ENCODE peak calls at places on chromosomes 16 and 17, in five cellular contexts. A is neuronal stem cell, X is SK-N-SH, T is foreskin fibroblast, E is fibroblast of pulmonary artery. W is an unnamed sample.

GRCh38 chr16:90077757-90078593 is 844 bp upstream of the PRDM7 start:
- DNase-seq in A (no peak), X (peak; percentile 14), T (no peak), E (peak; percentile 46), W (peak; percentile 59)

GRCh38 chr16:75288596-75289120 is 37.2 kb upstream of the BCAR1 start:
- DNase-seq in A (no peak), X (no peak), T (no peak), E (no peak), W (peak; percentile 21)

GRCh38 chr17:48997103-48997826 is at the start of gene IGF2BP1:
- DNase-seq in A (peak; percentile 91), X (peak; percentile 61), T (peak; percentile 61), E (peak; percentile 73), W (peak; percentile 21)

GRCh38 chr16:19479302-19479721 is 42.6 kb downstream of the GDE1 start:
- DNase-seq in A (no peak), X (no peak), T (no peak), E (no peak), W (no peak)

GRCh38 chr16:84738255-84739038 is 38.6 kb downstream of the USP10 start:
- DNase-seq in A (peak; percentile 72), X (peak; percentile 74), T (no peak), E (peak; percentile 84), W (peak; percentile 69)

GRCh38 chr17:16377804-16378400 is 3.0 kb upstream of the UBB start:
- DNase-seq in A (no peak), X (no peak), T (peak; percentile 74), E (peak; percentile 78), W (no peak)

GRCh38 chr17:4604111-4604644 is 19.8 kb downstream of the SMTNL2 start:
- DNase-seq in A (no peak), X (peak; percentile 91), T (peak; percentile 51), E (peak; percentile 55), W (no peak)

GRCh38 chr17:18380471-18381157 is 3.0 kb downstream of the EVPLL start:
- DNase-seq in A (no peak), X (no peak), T (no peak), E (no peak), W (no peak)

GRCh38 chr16:74557275-74557674 is 49.6 kb downstream of the GLG1 start:
- DNase-seq in A (no peak), X (no peak), T (no peak), E (no peak), W (no peak)

GRCh38 chr17:83055911-83056582 is 23.4 kb upstream of the METRNL start:
- DNase-seq in A (no peak), X (no peak), T (peak; percentile 81), E (peak; percentile 56), W (no peak)

GRCh38 chr16:8323153-8323552 is 267.2 kb downstream of the TMEM114 start:
- DNase-seq in A (no peak), X (no peak), T (no peak), E (no peak), W (no peak)

GRCh38 chr17:38925263-38925995 is at the start of gene LASP1NB:
- DNase-seq in A (no peak), X (peak; percentile 93), T (peak; percentile 20), E (peak; percentile 57), W (peak; percentile 68)

GRCh38 chr16:86492961-86493639 is 17.2 kb upstream of the FOXF1 start:
- DNase-seq in A (no peak), X (no peak), T (no peak), E (no peak), W (no peak)

GRCh38 chr17:37410357-37410756 is 3.7 kb downstream of the TADA2A start:
- DNase-seq in A (no peak), X (no peak), T (no peak), E (no peak), W (no peak)

GRCh38 chr17:76485569-76485968 is 15.7 kb downstream of the RHBDF2 start:
- DNase-seq in A (no peak), X (no peak), T (no peak), E (no peak), W (no peak)

GRCh38 chr17:79707931-79708891 is 22.5 kb upstream of the ENPP7 start:
- DNase-seq in A (peak; percentile 65), X (peak; percentile 89), T (peak; percentile 20), E (peak; percentile 55), W (peak; percentile 60)

GRCh38 chr17:79704691-79705090 is 26.1 kb upstream of the ENPP7 start:
- DNase-seq in A (no peak), X (no peak), T (no peak), E (no peak), W (no peak)

GRCh38 chr17:79707441-79707850 is 23.3 kb upstream of the ENPP7 start:
- DNase-seq in A (no peak), X (peak; percentile 48), T (no peak), E (no peak), W (no peak)

GRCh38 chr17:79705674-79706073 is 25.1 kb upstream of the ENPP7 start:
- DNase-seq in A (no peak), X (no peak), T (no peak), E (no peak), W (no peak)

GRCh38 chr17:79706931-79707382 is 23.8 kb upstream of the ENPP7 start:
- DNase-seq in A (no peak), X (no peak), T (peak; percentile 14), E (peak; percentile 10), W (no peak)
- H3K4me3 ChIP-seq in A (no peak overlapping the region), X (no peak overlapping the region), T (no peak overlapping the region), E (no peak overlapping the region), W (no peak overlapping the region)

DNA sequence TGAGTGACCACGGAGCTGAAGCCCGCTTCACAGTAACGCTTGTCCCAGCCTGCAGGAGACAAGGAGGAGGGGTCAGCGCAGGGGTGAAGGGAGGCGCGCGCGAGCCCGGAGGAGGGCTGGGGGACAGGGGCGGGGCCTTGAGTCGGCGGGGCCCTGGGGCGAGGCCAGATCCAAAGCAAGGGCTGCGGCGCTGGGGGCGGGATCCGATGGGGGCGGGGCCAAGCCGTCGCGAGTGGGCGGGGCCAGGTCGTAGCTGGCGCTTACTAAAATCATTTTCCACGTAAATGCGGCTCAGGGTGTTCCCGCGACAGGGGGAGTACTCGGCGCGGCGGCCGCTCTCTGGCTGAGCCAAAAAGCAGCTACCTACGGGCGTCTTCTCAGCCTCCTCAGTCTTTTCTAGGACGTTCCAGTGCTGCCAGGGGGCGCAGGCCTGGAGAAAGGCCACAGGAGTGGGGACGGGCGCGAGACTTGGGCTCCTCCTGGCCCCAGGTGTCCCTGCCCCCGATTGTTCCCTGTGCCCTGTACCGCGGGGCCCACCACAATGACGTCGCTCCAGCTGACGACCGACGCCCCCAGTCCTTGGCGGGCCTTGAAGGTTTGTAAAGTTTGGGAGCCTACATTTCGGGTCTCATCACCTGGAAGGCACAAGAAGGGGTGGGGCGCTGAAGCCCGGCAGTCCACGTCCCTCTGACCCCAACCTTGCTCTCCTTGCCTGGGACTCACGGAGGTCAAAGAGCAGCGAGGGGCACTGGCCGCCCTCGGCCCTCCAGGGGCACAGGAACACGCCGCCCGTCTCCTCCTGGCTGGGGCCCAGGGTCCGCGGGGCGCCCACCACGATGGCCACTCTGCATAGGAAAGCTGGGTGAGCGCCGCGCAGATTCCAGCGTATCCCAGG is 3.9 kb downstream of the ITGA2B start:
- DNase-seq in A (peak; percentile 80), X (peak; percentile 97), T (peak; percentile 49), E (peak; percentile 72), W (peak; percentile 72)
- H3K4me3 ChIP-seq in A (peak overlapping the region; percentile 54), X (peak overlapping the region; percentile 58), T (peak overlapping the region; percentile 62), E (peak overlapping the region; percentile 59), W (peak overlapping the region; percentile 66)

GRCh38 chr17:63880706-63881105 is 1.0 kb downstream of the GH2 start:
- DNase-seq in A (no peak), X (no peak), T (no peak), E (no peak), W (no peak)
- H3K4me3 ChIP-seq in A (no peak overlapping the region), X (no peak overlapping the region), T (no peak overlapping the region), E (no peak overlapping the region), W (no peak overlapping the region)

DNA sequence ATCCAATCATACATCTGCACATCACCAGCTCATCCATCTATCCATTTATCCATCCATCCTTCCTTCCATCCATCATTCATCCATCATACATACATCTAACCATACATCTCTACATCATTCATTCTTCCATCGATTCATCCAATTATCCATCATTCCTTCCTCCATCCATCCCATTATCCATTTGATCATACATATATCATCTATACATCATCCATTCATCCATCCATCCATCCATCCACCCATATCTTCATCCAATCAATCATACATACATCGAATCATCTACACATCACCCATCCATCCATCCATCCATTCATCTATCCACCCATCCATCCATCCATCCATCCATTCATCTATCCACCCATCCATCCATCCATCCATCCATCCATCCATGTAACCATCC is 29.3 kb upstream of the STH start:
- DNase-seq in A (no peak), X (no peak), T (no peak), E (no peak), W (no peak)
- H3K4me3 ChIP-seq in A (no peak overlapping the region), X (no peak overlapping the region), T (no peak overlapping the region), E (no peak overlapping the region), W (no peak overlapping the region)

W was measured in naive thymus-derived CD4-positive, alpha-beta T cell.